ENCODE peak calls at places on chromosomes 7 and 10, in four cellular contexts. P is activated T-cell treated with anti-CD3 and anti-CD28 coated beads, Interleukin-2, amount 50 U/mL, for 72 hours; O is activated naive CD4-positive, alpha-beta T cell; H is stimulated activated CD8-positive, alpha-beta memory T cell treated with anti-CD3 and anti-CD28 coated beads, Interleukin-2, amount 100 ng/mL, for 1 hour. U is an unnamed sample.

GRCh38 chr7:149302222-149302621 is 40.2 kb downstream of the ZNF783 start:
- DNase-seq in H (no peak), O (no peak), P (no peak), U (no peak)

GRCh38 chr7:82697897-82698296 is 254.3 kb upstream of the CACNA2D1 start:
- DNase-seq in H (no peak), O (no peak), P (no peak), U (no peak)

GRCh38 chr10:19908991-19909699 is 92.9 kb downstream of the PLXDC2 start:
- DNase-seq in O (no peak), H (no peak), P (no peak), U (no peak)

GRCh38 chr10:14772399-14772798 is 2.3 kb downstream of the FAM107B start:
- DNase-seq in P (no peak), O (no peak), H (no peak), U (no peak)

GRCh38 chr7:100891555-100891954 is 2.0 kb upstream of the UFSP1 start:
- DNase-seq in P (no peak), O (no peak), H (no peak), U (no peak)

GRCh38 chr10:3761916-3762708 is 22.9 kb downstream of the KLF6 start:
- DNase-seq in P (no peak), O (no peak), H (no peak), U (no peak)

GRCh38 chr7:17402628-17403278 is 104.3 kb downstream of the AHR start:
- DNase-seq in O (no peak), P (peak), H (no peak), U (no peak)

GRCh38 chr7:47488205-47488968 is 93.5 kb downstream of the TNS3 start:
- DNase-seq in P (no peak), O (no peak), H (no peak), U (no peak)

GRCh38 chr10:1404236-1404952 is 332.9 kb downstream of the ADARB2 start:
- DNase-seq in P (no peak), H (no peak), O (no peak), U (no peak)

GRCh38 chr10:126160971-126161630 is 227.2 kb downstream of the ADAM12 start:
- DNase-seq in O (no peak), H (no peak), P (no peak), U (no peak)

GRCh38 chr10:17644485-17644964 is 574 bp downstream of the STAM start:
- DNase-seq in H (no peak), O (no peak), P (peak), U (no peak)

GRCh38 chr10:86286591-86287421 is 79.8 kb downstream of the GRID1 start:
- DNase-seq in P (no peak), O (no peak), H (no peak), U (no peak)

GRCh38 chr7:1438208-1438607 is 21.1 kb downstream of the MICALL2 start:
- DNase-seq in O (no peak), H (no peak), P (no peak), U (no peak)

GRCh38 chr7:107680478-107680877 is 19.9 kb downstream of the SLC26A4 start:
- DNase-seq in O (no peak), P (no peak), H (no peak), U (no peak)

GRCh38 chr7:85030893-85031292 is 156.0 kb downstream of the SEMA3D start:
- DNase-seq in O (no peak), H (no peak), P (no peak), U (peak)

GRCh38 chr10:35639021-35639521 is 3.0 kb downstream of the FZD8 start:
- DNase-seq in H (no peak), P (no peak), O (no peak), U (no peak)

U was measured in HS-5.